ENCODE peak calls at places on chromosomes 7 and 10, in four cellular contexts. X, M, O and T are unnamed samples.

GRCh38 chr7:148262721-148263229 is 327.8 kb upstream of the C7orf33 start:
- DNase-seq in O (peak), X (peak), M (peak), T (peak)

GRCh38 chr7:19362099-19362498 is 216.9 kb upstream of the FERD3L start:
- DNase-seq in O (no peak), M (no peak), X (peak), T (no peak)

GRCh38 chr7:74479961-74480829 is 26.5 kb downstream of the GTF2IRD1 start:
- DNase-seq in X (peak), O (peak), M (no peak), T (peak)

GRCh38 chr10:11245095-11245479 is 227.4 kb downstream of the CELF2 start:
- DNase-seq in O (no peak), X (no peak), M (no peak), T (no peak)

GRCh38 chr10:102713483-102713813 is 749 bp downstream of the ARL3 start:
- DNase-seq in O (no peak), M (no peak), X (no peak), T (no peak)

GRCh38 chr10:20277820-20278219 is 461.6 kb downstream of the PLXDC2 start:
- DNase-seq in O (no peak), M (no peak), X (no peak), T (no peak)

GRCh38 chr10:70921285-70921684 is 32.9 kb upstream of the PCBD1 start:
- DNase-seq in X (no peak), M (no peak), O (no peak), T (no peak)

GRCh38 chr10:69409968-69410367 is 6.8 kb downstream of the TACR2 start:
- DNase-seq in O (no peak), X (no peak), M (no peak), T (no peak)

GRCh38 chr10:14146005-14146404 is 184.7 kb downstream of the FRMD4A start:
- DNase-seq in M (no peak), X (peak), O (no peak), T (no peak)

GRCh38 chr7:92769361-92769633 is 67.1 kb downstream of the CDK6 start:
- DNase-seq in O (peak), X (no peak), M (no peak), T (no peak)

GRCh38 chr10:100100651-100101525 is 19.2 kb upstream of the CPN1 start:
- DNase-seq in O (no peak), M (peak), X (peak), T (no peak)

GRCh38 chr10:78688221-78688944 is 380.4 kb upstream of the ZMIZ1 start:
- DNase-seq in X (no peak), O (no peak), M (no peak), T (no peak)

GRCh38 chr7:141184532-141185190 is 110.8 kb downstream of the TMEM178B start:
- DNase-seq in M (no peak), O (no peak), X (no peak), T (no peak)

GRCh38 chr10:6347391-6347951 is 144.7 kb downstream of the PFKFB3 start:
- DNase-seq in X (peak), M (no peak), O (no peak), T (no peak)

GRCh38 chr10:82811621-82812020 is 936.6 kb downstream of the NRG3 start:
- DNase-seq in O (peak), X (peak), M (no peak), T (no peak)

GRCh38 chr10:77643795-77644468 is 6.3 kb upstream of the KCNMA1 start:
- DNase-seq in M (peak), O (peak), X (peak), T (peak)

GRCh38 chr10:44399478-44400451 is 14.9 kb upstream of the CXCL12 start:
- DNase-seq in X (peak), O (no peak), M (no peak), T (no peak)

GRCh38 chr7:41110186-41110585 is 592.7 kb downstream of the INHBA start:
- DNase-seq in O (no peak), M (no peak), X (no peak), T (no peak)

GRCh38 chr7:574661-575395 is 55.2 kb upstream of the PDGFA start:
- DNase-seq in M (no peak), X (no peak), O (no peak), T (no peak)

GRCh38 chr7:73742753-73743641 is 4.4 kb upstream of the ABHD11 start:
- DNase-seq in O (peak), X (no peak), M (no peak), T (peak)

GRCh38 chr10:128420623-128421022 is 294.4 kb upstream of the MKI67 start:
- DNase-seq in M (no peak), X (no peak), O (no peak), T (no peak)

GRCh38 chr7:27972272-27972671 is 208.3 kb downstream of the JAZF1 start:
- DNase-seq in M (no peak), O (no peak), X (no peak), T (no peak)

GRCh38 chr7:157807510-157807909 is 470.7 kb downstream of the DNAJB6 start:
- DNase-seq in M (peak), X (no peak), O (no peak), T (peak)

GRCh38 chr7:37031571-37032257 is 307.4 kb upstream of the AOAH start:
- DNase-seq in M (peak), X (peak), O (peak), T (peak)

GRCh38 chr10:16009736-16010259 is 149.5 kb upstream of the MINDY3 start:
- DNase-seq in M (no peak), X (no peak), O (no peak), T (no peak)

GRCh38 chr10:127939786-127940330 is 33.0 kb downstream of the PTPRE start:
- DNase-seq in M (no peak), X (no peak), O (no peak), T (no peak)